ENCODE peak calls at places on chromosome 14, in eight cellular contexts. V is iris pigment epithelial cell; A is CD8-positive, alpha-beta memory T cell; H is fibroblast of mammary gland; C is NCI-H510A treated with DMSO at 0.1 percent for 48 hours; J is HS-5; X is heart right ventricle; L is right lobe of liver. M is an unnamed sample.

GRCh38 chr14:32396874-32397273 is 67.8 kb downstream of the AKAP6 start:
- DNase-seq in V (no peak), A (no peak), H (no peak), C (no peak), J (no peak), X (no peak), L (no peak), M (no peak)

GRCh38 chr14:28577711-28578131 is 188.9 kb upstream of the FOXG1 start:
- DNase-seq in V (peak), A (no peak), H (peak), C (no peak), J (peak), X (no peak), L (no peak), M (no peak)

GRCh38 chr14:50875359-50876090 is 3.7 kb downstream of the ABHD12B start:
- DNase-seq in V (peak), A (peak), H (peak), C (no peak), J (no peak), X (no peak), L (no peak), M (peak)

GRCh38 chr14:99066378-99066777 is 205.6 kb downstream of the BCL11B start:
- DNase-seq in V (no peak), A (no peak), H (no peak), C (no peak), J (no peak), X (no peak), L (peak), M (no peak)

GRCh38 chr14:101125313-101125712 is 221.8 kb upstream of the RTL1 start:
- DNase-seq in V (no peak), A (no peak), H (no peak), C (no peak), J (no peak), X (no peak), L (no peak), M (no peak)

GRCh38 chr14:50410921-50411320 is 14.2 kb upstream of the CDKL1 start:
- DNase-seq in V (peak), A (no peak), H (peak), C (no peak), J (no peak), X (no peak), L (no peak), M (peak)

GRCh38 chr14:71469936-71470335 is 462.3 kb upstream of the RGS6 start:
- DNase-seq in V (no peak), A (no peak), H (no peak), C (no peak), J (no peak), X (no peak), L (no peak), M (no peak)

GRCh38 chr14:50529288-50530179 is 2.8 kb downstream of the MAP4K5 start:
- DNase-seq in V (peak), A (no peak), H (no peak), C (no peak), J (no peak), X (no peak), L (no peak), M (peak)

GRCh38 chr14:56896231-56896630 is 86.0 kb upstream of the OTX2 start:
- DNase-seq in V (no peak), A (no peak), H (no peak), C (no peak), J (no peak), X (no peak), L (no peak), M (no peak)